ENCODE peak calls at places on chromosomes 12 and 14, in four cellular contexts. One of them, this sample, is unnamed.

GRCh38 chr12:108806921-108807320 is 50.5 kb downstream of the SSH1 start:
- DNase-seq in SK-N-SH: no peak
- DNase-seq in K562: no peak
- DNase-seq in HepG2: no peak
- DNase-seq in this sample: no peak

GRCh38 chr14:102187044-102187443 is 47.3 kb downstream of the WDR20 start:
- DNase-seq in SK-N-SH: no peak
- DNase-seq in K562: peak; percentile 15
- DNase-seq in HepG2: no peak
- DNase-seq in this sample: no peak

GRCh38 chr12:3207858-3208257 is 130.7 kb downstream of the TSPAN9 start:
- DNase-seq in SK-N-SH: no peak
- DNase-seq in K562: peak; percentile 27
- DNase-seq in HepG2: peak; percentile 61
- DNase-seq in this sample: no peak

GRCh38 chr12:54036620-54037359 is 3.9 kb downstream of the HOXC5 start:
- DNase-seq in SK-N-SH: no peak
- DNase-seq in K562: no peak
- DNase-seq in HepG2: no peak
- DNase-seq in this sample: no peak

GRCh38 chr14:75654127-75654732 is 6.4 kb downstream of the ERG28 start:
- DNase-seq in SK-N-SH: peak; percentile 77
- DNase-seq in K562: peak; percentile 68
- DNase-seq in HepG2: peak; percentile 60
- DNase-seq in this sample: peak; percentile 38

GRCh38 chr14:31935406-31935805 is 141.7 kb upstream of the ARHGAP5 start:
- DNase-seq in SK-N-SH: no peak
- DNase-seq in K562: no peak
- DNase-seq in HepG2: peak; percentile 79
- DNase-seq in this sample: no peak

GRCh38 chr12:53750812-53751335 is 905 bp downstream of the CISTR start:
- DNase-seq in SK-N-SH: peak; percentile 57
- DNase-seq in K562: no peak
- DNase-seq in HepG2: no peak
- DNase-seq in this sample: no peak

GRCh38 chr12:5220835-5221234 is 177.2 kb downstream of the KCNA5 start:
- DNase-seq in SK-N-SH: no peak
- DNase-seq in K562: peak; percentile 36
- DNase-seq in HepG2: no peak
- DNase-seq in this sample: no peak

GRCh38 chr12:48618541-48618940 is 48.7 kb upstream of the LALBA start:
- DNase-seq in SK-N-SH: peak; percentile 62
- DNase-seq in K562: peak; percentile 69
- DNase-seq in HepG2: peak; percentile 58
- DNase-seq in this sample: peak; percentile 41

GRCh38 chr12:122937622-122938091 is 28.6 kb downstream of the ABCB9 start:
- DNase-seq in SK-N-SH: no peak
- DNase-seq in K562: no peak
- DNase-seq in HepG2: no peak
- DNase-seq in this sample: no peak

GRCh38 chr14:63896278-63896720 is 43.5 kb downstream of the SYNE2 start:
- DNase-seq in SK-N-SH: peak; percentile 34
- DNase-seq in K562: no peak
- DNase-seq in HepG2: peak; percentile 81
- DNase-seq in this sample: no peak

GRCh38 chr12:124520258-124520657 is 47.2 kb downstream of the NCOR2 start:
- DNase-seq in SK-N-SH: no peak
- DNase-seq in K562: no peak
- DNase-seq in HepG2: peak; percentile 34
- DNase-seq in this sample: no peak

GRCh38 chr12:115008951-115009350 is 325.0 kb upstream of the TBX3 start:
- DNase-seq in SK-N-SH: no peak
- DNase-seq in K562: no peak
- DNase-seq in HepG2: no peak
- DNase-seq in this sample: peak; percentile 11

GRCh38 chr12:76768566-76768965 is 4.7 kb downstream of the ZDHHC17 start:
- DNase-seq in SK-N-SH: no peak
- DNase-seq in K562: no peak
- DNase-seq in HepG2: no peak
- DNase-seq in this sample: no peak

GRCh38 chr12:116068371-116068770 is 209.1 kb downstream of the MED13L start:
- DNase-seq in SK-N-SH: no peak
- DNase-seq in K562: no peak
- DNase-seq in HepG2: no peak
- DNase-seq in this sample: no peak

GRCh38 chr12:50550530-50551223 is 45.9 kb downstream of the DIP2B start:
- DNase-seq in SK-N-SH: no peak
- DNase-seq in K562: peak; percentile 57
- DNase-seq in HepG2: no peak
- DNase-seq in this sample: no peak

DNA sequence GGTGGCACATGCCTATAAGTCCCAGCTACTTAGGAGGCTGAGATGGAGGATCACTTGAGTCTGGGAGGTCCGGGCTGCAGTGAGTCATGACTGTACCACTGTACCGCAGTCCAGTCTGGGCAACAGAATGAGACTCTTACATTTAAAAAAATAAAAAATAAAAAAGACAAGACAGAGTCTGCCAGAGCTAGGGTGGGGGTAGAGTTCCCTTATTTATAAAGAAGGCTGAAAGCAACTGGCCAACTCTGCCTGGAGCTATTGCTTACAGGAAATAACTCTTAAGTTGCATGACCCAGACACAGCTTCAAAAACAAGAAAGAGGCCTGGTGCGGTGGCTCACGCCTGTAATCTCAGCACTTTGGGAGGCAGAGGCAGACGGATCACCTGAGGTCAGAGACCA is 31.5 kb downstream of the NUMB start:
- DNase-seq in SK-N-SH: no peak
- DNase-seq in K562: no peak
- DNase-seq in HepG2: no peak
- DNase-seq in this sample: no peak
- TF ChIP-seq RAD21 in SK-N-SH: no peak
- TF ChIP-seq RAD21 in K562: no peak
- TF ChIP-seq RAD21 in HepG2: no peak
- TF ChIP-seq RAD21 in this sample: no peak

DNA sequence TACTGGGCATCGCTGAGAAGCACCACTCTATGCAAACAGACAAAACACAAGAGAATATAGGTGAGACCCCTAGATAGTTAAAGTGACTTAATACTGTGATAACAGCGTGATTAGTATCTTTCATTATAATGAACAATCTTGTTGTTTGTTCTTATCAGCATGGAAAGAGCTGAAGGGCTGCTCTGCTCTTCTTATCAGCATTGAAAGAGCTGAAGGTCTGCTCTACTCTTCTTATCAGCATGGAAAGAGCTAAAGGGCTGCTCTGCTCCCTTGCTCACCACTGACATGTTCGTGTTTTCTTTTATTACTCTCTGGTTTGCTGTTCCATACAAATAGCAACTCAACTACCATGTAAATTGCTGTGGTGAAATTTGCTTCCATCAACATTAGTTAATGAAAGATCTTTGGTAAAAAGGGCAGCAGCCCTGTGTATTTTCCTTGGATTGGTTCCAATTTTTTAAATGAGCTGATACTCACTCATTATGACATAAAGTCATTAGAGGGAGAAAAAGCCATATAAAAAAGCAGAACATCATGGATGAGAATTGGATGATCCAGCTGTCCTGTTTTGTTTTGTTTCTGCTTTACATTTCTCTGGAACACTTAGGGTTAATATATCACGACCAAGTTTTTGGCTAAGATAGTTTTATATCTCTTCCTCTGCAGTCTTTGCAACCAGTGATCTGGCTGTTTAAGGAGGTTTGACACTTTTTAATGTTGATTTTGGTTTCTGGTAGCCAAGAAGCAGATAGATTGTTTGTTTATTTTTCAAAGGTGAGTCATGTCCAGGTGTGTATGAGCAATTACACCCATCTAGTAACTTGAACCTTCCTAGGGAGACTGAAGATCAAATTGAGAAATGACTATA is 356.7 kb downstream of the CEP128 start:
- DNase-seq in SK-N-SH: peak; percentile 24
- DNase-seq in K562: no peak
- DNase-seq in HepG2: peak; percentile 3
- DNase-seq in this sample: no peak
- TF ChIP-seq NFIC in SK-N-SH: no peak
- TF ChIP-seq NFIC in K562: peak; percentile 8
- TF ChIP-seq NFIC in HepG2: no peak
- TF ChIP-seq NFIC in this sample: no peak

GRCh38 chr12:16303939-16304338 is 26.5 kb upstream of the SLC15A5 start:
- DNase-seq in SK-N-SH: no peak
- DNase-seq in K562: no peak
- DNase-seq in HepG2: no peak
- DNase-seq in this sample: no peak
- TF ChIP-seq CTCF in SK-N-SH: no peak
- TF ChIP-seq CTCF in K562: no peak
- TF ChIP-seq CTCF in HepG2: no peak
- TF ChIP-seq CTCF in this sample: no peak

GRCh38 chr12:121443193-121443829 is 43.4 kb downstream of the RNF34 start:
- DNase-seq in SK-N-SH: peak; percentile 97
- DNase-seq in K562: peak; percentile 83
- DNase-seq in HepG2: peak; percentile 45
- DNase-seq in this sample: no peak

GRCh38 chr12:121443911-121444841 is 44.3 kb downstream of the RNF34 start:
- DNase-seq in SK-N-SH: no peak
- DNase-seq in K562: no peak
- DNase-seq in HepG2: no peak
- DNase-seq in this sample: no peak

GRCh38 chr12:121441555-121441954 is 41.6 kb downstream of the RNF34 start:
- DNase-seq in SK-N-SH: peak; percentile 39
- DNase-seq in K562: no peak
- DNase-seq in HepG2: peak; percentile 28
- DNase-seq in this sample: no peak

GRCh38 chr12:121440768-121441167 is 40.9 kb downstream of the RNF34 start:
- DNase-seq in SK-N-SH: peak; percentile 8
- DNase-seq in K562: no peak
- DNase-seq in HepG2: no peak
- DNase-seq in this sample: no peak

GRCh38 chr12:121442028-121442948 is 42.4 kb downstream of the RNF34 start:
- DNase-seq in SK-N-SH: peak; percentile 33
- DNase-seq in K562: no peak
- DNase-seq in HepG2: no peak
- DNase-seq in this sample: no peak
- TF ChIP-seq RAD21 in SK-N-SH: no peak
- TF ChIP-seq RAD21 in K562: no peak
- TF ChIP-seq RAD21 in HepG2: no peak
- TF ChIP-seq RAD21 in this sample: no peak

GRCh38 chr12:64736771-64737170 is 22.4 kb downstream of the GNS start:
- DNase-seq in SK-N-SH: no peak
- DNase-seq in K562: no peak
- DNase-seq in HepG2: no peak
- DNase-seq in this sample: no peak

GRCh38 chr12:64733857-64734256 is 25.3 kb downstream of the GNS start:
- DNase-seq in SK-N-SH: no peak
- DNase-seq in K562: no peak
- DNase-seq in HepG2: no peak
- DNase-seq in this sample: no peak

GRCh38 chr12:64739778-64740177 is 19.4 kb downstream of the GNS start:
- DNase-seq in SK-N-SH: no peak
- DNase-seq in K562: no peak
- DNase-seq in HepG2: no peak
- DNase-seq in this sample: no peak

GRCh38 chr12:64735447-64735846 is 23.8 kb downstream of the GNS start:
- DNase-seq in SK-N-SH: no peak
- DNase-seq in K562: no peak
- DNase-seq in HepG2: no peak
- DNase-seq in this sample: no peak

GRCh38 chr12:64737539-64737938 is 21.7 kb downstream of the GNS start:
- DNase-seq in SK-N-SH: no peak
- DNase-seq in K562: no peak
- DNase-seq in HepG2: no peak
- DNase-seq in this sample: no peak
- TF ChIP-seq NFIC in SK-N-SH: no peak
- TF ChIP-seq NFIC in K562: no peak
- TF ChIP-seq NFIC in HepG2: no peak
- TF ChIP-seq NFIC in this sample: no peak

DNA sequence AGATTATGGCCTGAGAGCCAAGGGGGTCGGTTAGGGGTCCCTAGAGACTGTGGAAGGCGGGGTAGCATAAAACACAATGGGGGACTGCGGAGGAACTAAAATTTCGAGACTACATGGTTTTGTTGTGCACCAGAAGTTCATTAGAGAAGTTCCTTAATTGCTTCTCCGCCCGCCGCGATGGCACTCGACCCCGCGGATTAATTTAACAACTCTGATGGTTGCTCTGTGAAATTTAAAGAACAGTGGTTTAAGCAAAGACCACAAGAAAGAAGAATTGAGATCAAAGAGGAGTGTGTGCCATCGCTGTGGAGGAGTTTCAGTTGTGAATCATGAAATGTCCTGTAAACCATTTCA is 1.4 kb upstream of the CCDC88C start:
- DNase-seq in SK-N-SH: no peak
- DNase-seq in K562: no peak
- DNase-seq in HepG2: no peak
- DNase-seq in this sample: no peak
- TF ChIP-seq CTCF in SK-N-SH: no peak
- TF ChIP-seq CTCF in K562: no peak
- TF ChIP-seq CTCF in HepG2: no peak
- TF ChIP-seq CTCF in this sample: no peak

GRCh38 chr12:89824822-89825221 is 116.2 kb upstream of the ATP2B1 start:
- DNase-seq in SK-N-SH: no peak
- DNase-seq in K562: no peak
- DNase-seq in HepG2: no peak
- DNase-seq in this sample: no peak

GRCh38 chr12:89825591-89826449 is 117.2 kb upstream of the ATP2B1 start:
- DNase-seq in SK-N-SH: peak; percentile 8
- DNase-seq in K562: peak; percentile 33
- DNase-seq in HepG2: no peak
- DNase-seq in this sample: peak; percentile 27

GRCh38 chr12:89827592-89827991 is 119.0 kb upstream of the ATP2B1 start:
- DNase-seq in SK-N-SH: no peak
- DNase-seq in K562: peak; percentile 20
- DNase-seq in HepG2: no peak
- DNase-seq in this sample: no peak

GRCh38 chr12:89828575-89828974 is 119.9 kb upstream of the ATP2B1 start:
- DNase-seq in SK-N-SH: no peak
- DNase-seq in K562: no peak
- DNase-seq in HepG2: no peak
- DNase-seq in this sample: no peak

GRCh38 chr12:89826468-89826867 is 117.8 kb upstream of the ATP2B1 start:
- DNase-seq in SK-N-SH: no peak
- DNase-seq in K562: no peak
- DNase-seq in HepG2: no peak
- DNase-seq in this sample: no peak
- TF ChIP-seq RAD21 in SK-N-SH: no peak
- TF ChIP-seq RAD21 in K562: no peak
- TF ChIP-seq RAD21 in HepG2: no peak
- TF ChIP-seq RAD21 in this sample: no peak

This sample was measured in GM12878.